ENCODE peak calls at places on chromosomes 11 and 22, in five cellular contexts. X is endodermal cell, Z is esophagus muscularis mucosa, I is astrocyte of the cerebellum, E is Caco-2. U is an unnamed sample.

GRCh38 chr22:17369553-17370035 is 334 bp downstream of the CECR2 start:
- DNase-seq in Z (no peak), E (peak), X (peak), I (no peak), U (no peak)

GRCh38 chr11:12841946-12842630 is 167.0 kb upstream of the RASSF10 start:
- DNase-seq in E (no peak), I (peak), Z (no peak), X (no peak), U (no peak)

GRCh38 chr11:3671334-3672254 is at the start of gene CHRNA10:
- DNase-seq in Z (no peak), I (no peak), X (no peak), E (no peak), U (no peak)

GRCh38 chr11:125701858-125702621 is 21.4 kb upstream of the ACRV1 start:
- DNase-seq in E (no peak), Z (peak), X (peak), I (no peak), U (no peak)

GRCh38 chr11:33970984-33971466 is 79.1 kb upstream of the LMO2 start:
- DNase-seq in E (peak), Z (no peak), X (peak), I (peak), U (peak)

GRCh38 chr11:120564573-120565301 is 53.2 kb downstream of the GRIK4 start:
- DNase-seq in X (peak), I (no peak), E (peak), Z (no peak), U (no peak)

GRCh38 chr22:33557836-33558235 is 362.4 kb downstream of the LARGE1 start:
- DNase-seq in I (no peak), X (no peak), E (no peak), Z (no peak), U (no peak)

GRCh38 chr11:47881145-47881544 is 33.0 kb upstream of the NUP160 start:
- DNase-seq in I (no peak), Z (no peak), X (no peak), E (no peak), U (no peak)

GRCh38 chr11:115843116-115843515 is 338.9 kb upstream of the CADM1 start:
- DNase-seq in X (no peak), Z (no peak), E (no peak), I (no peak), U (no peak)

GRCh38 chr11:64358536-64358906 is 441 bp upstream of the RPS6KA4 start:
- DNase-seq in Z (no peak), I (no peak), X (no peak), E (no peak), U (no peak)

GRCh38 chr11:124070906-124071621 is 29.9 kb upstream of the OR10G7 start:
- DNase-seq in I (peak), X (peak), E (peak), Z (no peak), U (peak)

GRCh38 chr11:26571861-26572654 is at the start of gene MUC15:
- DNase-seq in Z (no peak), I (no peak), X (peak), E (no peak), U (no peak)

GRCh38 chr11:1943576-1943975 is 3.6 kb upstream of the MRPL23 start:
- DNase-seq in E (peak), X (no peak), Z (no peak), I (no peak), U (no peak)

GRCh38 chr11:116422976-116423375 is 349.8 kb downstream of the BUD13 start:
- DNase-seq in Z (no peak), I (no peak), X (peak), E (peak), U (no peak)

GRCh38 chr11:10809373-10810199 is 860 bp upstream of the EIF4G2 start:
- DNase-seq in I (peak), E (peak), Z (no peak), X (peak), U (no peak)

GRCh38 chr11:64095286-64095825 is 59.6 kb downstream of the FLRT1 start:
- DNase-seq in E (no peak), X (no peak), I (no peak), Z (no peak), U (no peak)

GRCh38 chr11:88341852-88342251 is 4.3 kb upstream of the CTSC start:
- DNase-seq in Z (no peak), X (peak), E (no peak), I (no peak), U (no peak)

GRCh38 chr22:43446881-43447280 is 35.1 kb downstream of the MPPED1 start:
- DNase-seq in X (no peak), E (peak), I (no peak), Z (no peak), U (no peak)
- TF ChIP-seq CTCF in X (no peak), E (no peak), I (no peak), Z (no peak), U (peak)

DNA sequence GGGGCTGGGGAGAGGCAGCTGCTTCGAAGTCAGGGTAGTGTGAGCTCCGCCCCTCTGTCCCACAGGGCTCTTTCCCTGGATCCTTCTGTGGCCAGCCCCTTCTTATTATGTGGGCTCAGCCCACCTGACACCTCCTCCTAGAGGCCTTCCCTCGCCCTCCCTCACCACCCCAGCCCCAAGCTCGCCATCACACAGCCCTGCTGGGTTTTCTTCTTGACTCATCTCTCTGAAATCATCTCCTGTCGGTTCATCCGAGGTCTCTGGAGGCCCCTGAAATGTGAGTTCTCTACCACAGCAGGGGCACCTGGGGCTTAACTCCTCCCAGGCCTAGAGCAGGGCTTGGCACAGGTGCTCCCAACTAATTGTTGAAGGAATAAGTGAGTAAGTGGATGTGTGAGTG is 65.2 kb downstream of the CACNA1I start:
- DNase-seq in Z (no peak), X (peak), I (no peak), E (no peak), U (no peak)
- H3K4me3 ChIP-seq in Z (no peak), X (no peak), I (no peak), E (no peak), U (no peak)

GRCh38 chr11:46526489-46527215 is 67.2 kb downstream of the AMBRA1 start:
- DNase-seq in I (no peak), X (no peak), E (no peak), Z (no peak), U (no peak)
- TF ChIP-seq CTCF in I (no peak), X (no peak), E (no peak), Z (no peak), U (no peak)

GRCh38 chr22:43925433-43926348 is 2.1 kb downstream of the PNPLA3 start:
- DNase-seq in Z (no peak), I (no peak), E (peak), X (peak), U (no peak)
- H3K4me3 ChIP-seq in Z (no peak), I (peak), E (peak), X (peak), U (peak)

GRCh38 chr11:44826922-44827643 is 100.3 kb downstream of the TSPAN18 start:
- DNase-seq in I (no peak), Z (no peak), X (no peak), E (no peak), U (no peak)

GRCh38 chr11:44822369-44822768 is 95.6 kb downstream of the TSPAN18 start:
- DNase-seq in Z (no peak), I (no peak), X (no peak), E (no peak), U (no peak)

GRCh38 chr11:44823920-44824704 is 97.3 kb downstream of the TSPAN18 start:
- DNase-seq in E (peak), I (no peak), X (peak), Z (no peak), U (no peak)

GRCh38 chr11:44825058-44825795 is 98.5 kb downstream of the TSPAN18 start:
- DNase-seq in I (no peak), E (no peak), Z (no peak), X (peak), U (no peak)

GRCh38 chr11:44823006-44823405 is 96.2 kb downstream of the TSPAN18 start:
- DNase-seq in X (peak), Z (no peak), I (no peak), E (no peak), U (no peak)
- TF ChIP-seq CTCF in X (peak), Z (peak), I (peak), E (no peak), U (peak)

GRCh38 chr22:37753746-37754145 is 54.0 kb upstream of the GCAT start:
- DNase-seq in E (no peak), X (no peak), Z (no peak), I (no peak), U (no peak)

GRCh38 chr22:37749831-37750595 is 53.2 kb downstream of the TRIOBP start:
- DNase-seq in I (no peak), Z (no peak), X (no peak), E (no peak), U (no peak)

GRCh38 chr22:37752189-37753061 is 55.3 kb upstream of the GCAT start:
- DNase-seq in I (peak), E (peak), Z (peak), X (peak), U (peak)

GRCh38 chr22:37750596-37751162 is 53.8 kb downstream of the TRIOBP start:
- DNase-seq in Z (no peak), X (no peak), I (no peak), E (no peak), U (no peak)

DNA sequence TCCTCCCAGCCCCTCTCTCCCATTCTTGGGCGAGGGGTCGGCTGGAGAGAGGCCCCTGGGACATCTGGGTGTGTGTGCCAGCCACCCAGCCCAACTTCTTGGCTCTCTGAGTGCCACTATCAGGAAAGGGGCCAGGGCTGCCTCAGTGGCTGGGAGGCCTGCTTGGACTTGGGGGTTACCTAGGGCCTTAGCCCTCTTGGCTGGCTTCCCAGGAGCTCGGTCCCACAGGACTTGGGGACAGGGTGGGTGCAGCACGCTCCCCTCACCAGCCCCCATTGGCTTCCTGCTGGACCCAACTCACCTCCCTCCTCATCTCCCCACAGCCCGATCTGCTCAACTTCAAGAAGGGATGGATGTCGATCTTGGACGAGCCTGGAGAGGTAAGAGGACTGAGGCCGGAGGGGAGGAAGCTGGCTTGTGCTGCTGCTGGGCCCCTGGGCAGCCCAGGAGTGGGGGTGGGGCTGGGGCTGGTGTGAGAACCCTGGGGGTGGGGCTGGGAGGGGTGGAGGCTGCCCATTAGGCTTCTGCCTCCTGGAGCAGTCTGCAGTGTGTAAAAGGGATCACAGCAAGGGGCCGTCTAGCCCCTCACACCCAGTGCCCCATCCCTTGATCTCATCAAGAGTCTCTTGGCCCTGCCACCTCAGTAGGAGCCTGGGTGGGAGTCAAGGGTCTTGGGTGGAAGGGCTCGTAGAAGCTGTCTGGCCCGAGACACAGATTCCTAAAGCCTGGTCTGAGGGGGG is 54.8 kb downstream of the TRIOBP start:
- DNase-seq in E (no peak), X (peak), I (no peak), Z (no peak), U (no peak)
- H3K4me3 ChIP-seq in E (no peak), X (no peak), I (no peak), Z (peak), U (no peak)

GRCh38 chr22:31288496-31289235 is 3.6 kb downstream of the PIK3IP1 start:
- DNase-seq in Z (no peak), X (no peak), E (no peak), I (no peak), U (no peak)

GRCh38 chr22:31291403-31291715 is 929 bp downstream of the PIK3IP1 start:
- DNase-seq in X (no peak), I (no peak), Z (peak), E (no peak), U (no peak)

GRCh38 chr22:31290494-31291402 is 1.5 kb downstream of the PIK3IP1 start:
- DNase-seq in E (peak), I (peak), Z (peak), X (peak), U (no peak)

GRCh38 chr22:31289335-31289734 is 3.0 kb downstream of the PIK3IP1 start:
- DNase-seq in Z (no peak), I (no peak), E (no peak), X (no peak), U (no peak)

DNA sequence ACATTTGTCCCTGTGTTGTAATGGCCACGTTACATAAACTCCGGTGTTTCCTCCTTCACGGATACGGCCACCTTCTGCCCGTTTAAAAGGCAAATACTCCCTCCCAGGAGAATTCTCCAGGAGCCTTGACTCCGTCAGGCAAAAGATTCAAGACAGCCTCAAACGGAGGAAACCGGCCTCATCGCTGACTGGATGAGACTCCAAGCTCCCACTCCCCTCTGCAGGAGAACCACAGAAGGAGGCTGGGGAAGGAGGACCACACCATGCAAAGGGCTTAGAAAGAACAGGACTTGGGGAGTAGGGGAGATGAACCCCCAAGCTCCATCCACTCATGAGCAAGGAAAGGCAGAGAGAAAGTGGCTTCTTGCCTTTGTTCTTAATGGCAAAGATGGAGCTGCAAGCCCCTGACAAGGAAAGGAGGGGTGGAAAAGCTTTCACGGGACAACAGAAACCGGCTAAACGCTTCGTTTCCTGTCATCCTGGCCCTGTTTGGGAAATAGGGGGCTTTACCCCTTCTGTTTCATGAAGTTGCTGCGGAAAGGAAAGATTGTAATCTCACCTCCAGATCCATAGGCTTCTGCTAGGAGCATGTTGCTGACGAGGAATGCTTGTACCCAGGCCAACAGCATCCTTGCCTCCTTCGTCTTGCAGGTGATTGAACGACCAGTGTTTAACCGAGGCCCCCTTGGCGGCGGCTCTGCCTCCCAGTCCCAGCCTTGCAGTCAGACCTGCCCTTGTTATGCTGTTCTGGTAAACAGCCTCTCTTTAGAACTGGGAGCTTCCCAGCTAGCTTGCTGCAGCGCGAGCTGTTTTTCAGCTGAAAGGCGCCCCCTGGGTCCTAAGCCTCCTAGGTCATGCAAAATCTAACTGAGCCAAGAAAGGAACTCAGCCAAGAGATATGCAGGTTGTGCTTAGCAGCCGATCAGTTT is at the start of gene PIK3IP1:
- DNase-seq in Z (peak), I (peak), X (peak), E (peak), U (no peak)
- TF ChIP-seq CTCF in Z (peak), I (peak), X (peak), E (peak), U (peak)

DNA sequence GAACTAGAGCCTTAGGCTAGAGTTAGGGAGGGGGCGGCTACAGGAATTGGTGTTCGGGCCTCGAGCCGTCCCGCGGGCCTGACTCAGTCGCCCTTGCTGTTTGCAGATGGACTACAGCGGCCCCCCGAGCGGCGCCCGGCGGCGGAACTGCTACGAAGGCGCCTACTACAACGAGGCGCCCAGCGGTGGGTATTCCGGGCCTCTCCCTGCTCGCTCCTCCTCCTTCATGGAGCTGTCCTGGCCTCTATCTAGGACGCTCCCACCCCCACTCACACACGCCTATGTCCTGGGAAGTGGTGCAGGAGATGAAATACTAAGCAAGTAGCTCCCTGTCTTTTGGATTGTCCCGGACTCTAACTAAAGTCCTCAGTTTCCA is 1.4 kb downstream of the MYOD1 start:
- DNase-seq in E (no peak), Z (no peak), I (no peak), X (peak), U (no peak)
- H3K4me3 ChIP-seq in E (no peak), Z (peak), I (peak), X (no peak), U (no peak)

GRCh38 chr22:35023692-35024363 is 42.1 kb upstream of the ISX start:
- DNase-seq in E (peak), I (no peak), Z (no peak), X (peak), U (no peak)
- TF ChIP-seq CTCF in E (peak), I (peak), Z (peak), X (peak), U (peak)

GRCh38 chr22:37283393-37283937 is 1.2 kb downstream of the CYTH4 start:
- DNase-seq in E (no peak), X (no peak), Z (no peak), I (no peak), U (no peak)
- H3K4me3 ChIP-seq in E (no peak), X (no peak), Z (peak), I (no peak), U (no peak)